ENCODE peak calls at places on chromosome 22, in seven cellular contexts. R, Y, B, T, Q, M and N are unnamed samples.

GRCh38 chr22:24230911-24231656 is 13.8 kb downstream of the GGT5 start:
- ATAC-seq in R (peak; percentile 29), Y (no peak), B (peak; percentile 76), T (peak; percentile 66), Q (peak; percentile 95), M (no peak), N (no peak)

GRCh38 chr22:35839811-35840739 is 122.4 kb downstream of the APOL5 start:
- ATAC-seq in R (peak; percentile 87), Y (peak; percentile 80), B (no peak), T (no peak), Q (no peak), M (peak; percentile 90), N (peak; percentile 93)

GRCh38 chr22:39309364-39309861 is 10.0 kb downstream of the RPL3 start:
- ATAC-seq in R (peak; percentile 17), Y (no peak), B (no peak), T (no peak), Q (no peak), M (no peak), N (no peak)

GRCh38 chr22:40648386-40648785 is 11.9 kb upstream of the MRTFA start:
- ATAC-seq in R (no peak), Y (no peak), B (no peak), T (no peak), Q (no peak), M (no peak), N (no peak)

GRCh38 chr22:45397806-45398205 is 15.6 kb downstream of the SMC1B start:
- ATAC-seq in R (no peak), Y (no peak), B (no peak), T (no peak), Q (no peak), M (no peak), N (no peak)

GRCh38 chr22:38180841-38181452 is 683 bp downstream of the PLA2G6 start:
- ATAC-seq in R (peak; percentile 11), Y (peak; percentile 22), B (no peak), T (peak; percentile 3), Q (no peak), M (peak; percentile 28), N (no peak)

GRCh38 chr22:40030026-40030756 is 35.4 kb downstream of the FAM83F start:
- ATAC-seq in R (no peak), Y (no peak), B (no peak), T (no peak), Q (no peak), M (no peak), N (no peak)

GRCh38 chr22:48721394-48721666 is 1106.3 kb downstream of the BRD1 start:
- ATAC-seq in R (no peak), Y (no peak), B (no peak), T (no peak), Q (no peak), M (no peak), N (no peak)

GRCh38 chr22:42720263-42721044 is at the start of gene A4GALT:
- ATAC-seq in R (peak; percentile 76), Y (peak; percentile 72), B (peak; percentile 61), T (peak; percentile 45), Q (peak; percentile 50), M (peak; percentile 30), N (peak; percentile 66)

GRCh38 chr22:31093956-31094622 is 13.0 kb downstream of the SMTN start:
- ATAC-seq in R (peak; percentile 16), Y (no peak), B (no peak), T (no peak), Q (no peak), M (no peak), N (no peak)

GRCh38 chr22:46636221-46637002 is 16.2 kb downstream of the GRAMD4 start:
- ATAC-seq in R (peak; percentile 13), Y (no peak), B (no peak), T (no peak), Q (no peak), M (no peak), N (no peak)

GRCh38 chr22:30667092-30667485 is 586 bp downstream of the DUSP18 start:
- ATAC-seq in R (no peak), Y (no peak), B (peak; percentile 9), T (no peak), Q (no peak), M (peak; percentile 10), N (no peak)

GRCh38 chr22:19968450-19968891 is 26.9 kb upstream of the TXNRD2 start:
- ATAC-seq in R (no peak), Y (no peak), B (no peak), T (no peak), Q (no peak), M (no peak), N (no peak)

GRCh38 chr22:41302016-41302767 is 867 bp downstream of the ZC3H7B start:
- ATAC-seq in R (peak; percentile 39), Y (peak; percentile 34), B (no peak), T (peak; percentile 9), Q (no peak), M (peak; percentile 56), N (no peak)

GRCh38 chr22:39526736-39527171 is 5.8 kb downstream of the RPS19BP1 start:
- ATAC-seq in R (no peak), Y (no peak), B (no peak), T (peak; percentile 9), Q (peak; percentile 13), M (no peak), N (no peak)

GRCh38 chr22:50460942-50461341 is 13.9 kb downstream of the SBF1 start:
- ATAC-seq in R (no peak), Y (peak; percentile 7), B (no peak), T (no peak), Q (no peak), M (no peak), N (no peak)